ENCODE peak calls at places on chromosomes 5 and 9, in seven cellular contexts. E is stomach; Q is CD8-positive, alpha-beta T cell; H is cardiac muscle cell; B is tibial artery; A is endothelial cell of umbilical vein; I is cardiac fibroblast. X is an unnamed sample.

GRCh38 chr9:74645007-74645639 is 148.0 kb downstream of the RORB start:
- DNase-seq in E (no peak), Q (no peak), H (peak), B (no peak), A (peak), I (peak), X (peak)

GRCh38 chr9:5500441-5501235 is 9.7 kb upstream of the PDCD1LG2 start:
- DNase-seq in E (no peak), Q (no peak), H (peak), B (no peak), A (peak), I (peak), X (peak)

GRCh38 chr9:78406933-78407332 is 110.0 kb downstream of the PSAT1 start:
- DNase-seq in E (peak), Q (no peak), H (peak), B (no peak), A (no peak), I (no peak), X (no peak)

GRCh38 chr9:131107760-131108159 is 11.4 kb downstream of the AIF1L start:
- DNase-seq in E (no peak), Q (no peak), H (no peak), B (no peak), A (no peak), I (no peak), X (no peak)

GRCh38 chr5:112908854-112909253 is 13.2 kb downstream of the REEP5 start:
- DNase-seq in E (no peak), Q (no peak), H (no peak), B (no peak), A (no peak), I (no peak), X (no peak)

GRCh38 chr5:16492398-16493175 is 27.0 kb upstream of the ZNF622 start:
- DNase-seq in E (peak), Q (no peak), H (peak), B (peak), A (no peak), I (peak), X (peak)

GRCh38 chr5:177425196-177425800 is 1.2 kb upstream of the GRK6 start:
- DNase-seq in E (peak), Q (no peak), H (no peak), B (no peak), A (no peak), I (no peak), X (no peak)

GRCh38 chr5:147906326-147907095 is at the start of gene C5orf46:
- DNase-seq in E (no peak), Q (no peak), H (peak), B (no peak), A (no peak), I (peak), X (peak)

GRCh38 chr5:85049020-85049419 is 664.3 kb upstream of the EDIL3 start:
- DNase-seq in E (no peak), Q (no peak), H (peak), B (no peak), A (peak), I (peak), X (peak)

GRCh38 chr9:70257991-70258691 is 637 bp upstream of the SMC5 start:
- DNase-seq in E (peak), Q (peak), H (peak), B (peak), A (no peak), I (peak), X (peak)

GRCh38 chr5:9063615-9064245 is 482.1 kb downstream of the SEMA5A start:
- DNase-seq in E (no peak), Q (no peak), H (no peak), B (no peak), A (no peak), I (peak), X (no peak)

GRCh38 chr5:82561786-82562185 is 283.6 kb upstream of the RPS23 start:
- DNase-seq in E (no peak), Q (no peak), H (peak), B (no peak), A (no peak), I (no peak), X (no peak)

GRCh38 chr9:71981944-71982343 is 70.5 kb downstream of the C9orf85 start:
- DNase-seq in E (no peak), Q (no peak), H (no peak), B (no peak), A (no peak), I (no peak), X (no peak)
- H3K4me3 ChIP-seq in E (no peak), Q (no peak), H (no peak), B (no peak), A (no peak), I (no peak), X (no peak)

DNA sequence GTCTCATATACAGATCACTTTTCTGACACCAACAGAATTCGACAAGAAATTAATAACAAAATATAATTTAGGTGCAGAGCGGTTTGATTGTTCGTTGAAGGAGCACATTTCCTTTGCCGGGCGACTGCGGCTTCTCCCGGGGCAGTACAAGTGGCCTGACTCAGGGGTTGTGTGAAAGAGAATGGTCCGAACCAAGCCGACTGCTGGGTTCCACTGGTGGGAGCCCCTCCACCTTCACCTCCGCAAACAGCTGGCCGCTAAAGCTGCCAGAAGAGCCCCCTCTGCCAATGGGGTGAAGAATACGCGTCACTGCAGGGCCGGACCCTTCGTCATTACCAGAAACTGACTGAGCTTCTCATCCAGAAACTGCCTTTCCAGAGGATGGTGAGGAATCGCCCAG is 156.0 kb upstream of the IFNE start:
- DNase-seq in E (no peak), Q (no peak), H (no peak), B (no peak), A (no peak), I (no peak), X (no peak)
- H3K4me3 ChIP-seq in E (no peak), Q (no peak), H (no peak), B (no peak), A (no peak), I (no peak), X (no peak)

GRCh38 chr9:19464061-19464763 is 55.4 kb downstream of the ACER2 start:
- DNase-seq in E (no peak), Q (no peak), H (no peak), B (no peak), A (no peak), I (no peak), X (peak)
- H3K4me3 ChIP-seq in E (peak), Q (peak), H (no peak), B (peak), A (no peak), I (peak), X (no peak)

GRCh38 chr5:115387816-115388215 is 91.4 kb upstream of the CCDC112 start:
- DNase-seq in E (no peak), Q (no peak), H (no peak), B (no peak), A (no peak), I (no peak), X (no peak)
- H3K4me3 ChIP-seq in E (no peak), Q (no peak), H (no peak), B (no peak), A (no peak), I (no peak), X (no peak)

GRCh38 chr9:121266906-121267650 is 884 bp upstream of the GSN start:
- DNase-seq in E (no peak), Q (no peak), H (no peak), B (peak), A (no peak), I (no peak), X (peak)
- H3K4me3 ChIP-seq in E (peak), Q (peak), H (peak), B (peak), A (no peak), I (no peak), X (no peak)

DNA sequence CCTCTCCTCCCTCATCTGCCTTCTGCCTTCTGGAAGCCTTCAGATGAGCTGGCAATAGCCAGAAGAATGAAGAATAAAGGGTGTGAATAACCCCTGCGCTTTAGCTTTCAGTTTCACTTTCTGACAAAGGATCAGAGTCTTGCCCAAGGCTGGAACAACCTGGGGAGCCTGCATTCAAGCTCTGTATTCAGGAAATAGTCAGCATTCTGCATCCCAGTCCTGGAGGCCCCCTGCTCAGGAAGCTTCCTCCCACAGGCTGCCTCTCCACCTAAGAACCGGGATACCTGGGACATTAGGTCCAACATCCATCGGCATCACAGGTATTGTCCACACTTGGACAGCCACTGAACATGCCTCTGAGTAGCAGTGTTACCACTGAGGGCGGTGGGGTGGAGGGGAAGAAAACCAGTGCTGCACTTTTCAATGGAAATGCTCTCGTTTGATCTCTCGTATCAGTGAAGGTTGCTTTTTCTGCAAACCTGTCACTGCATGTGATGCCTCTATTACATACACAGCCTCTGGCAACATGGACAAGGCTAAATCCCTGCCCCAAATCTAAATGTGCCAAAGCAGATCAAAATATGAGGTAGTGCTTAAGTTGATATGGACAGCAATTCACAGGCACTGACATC is 39.8 kb upstream of the ACO1 start:
- DNase-seq in E (no peak), Q (no peak), H (peak), B (no peak), A (peak), I (peak), X (peak)
- H3K4me3 ChIP-seq in E (no peak), Q (no peak), H (no peak), B (no peak), A (no peak), I (no peak), X (no peak)

DNA sequence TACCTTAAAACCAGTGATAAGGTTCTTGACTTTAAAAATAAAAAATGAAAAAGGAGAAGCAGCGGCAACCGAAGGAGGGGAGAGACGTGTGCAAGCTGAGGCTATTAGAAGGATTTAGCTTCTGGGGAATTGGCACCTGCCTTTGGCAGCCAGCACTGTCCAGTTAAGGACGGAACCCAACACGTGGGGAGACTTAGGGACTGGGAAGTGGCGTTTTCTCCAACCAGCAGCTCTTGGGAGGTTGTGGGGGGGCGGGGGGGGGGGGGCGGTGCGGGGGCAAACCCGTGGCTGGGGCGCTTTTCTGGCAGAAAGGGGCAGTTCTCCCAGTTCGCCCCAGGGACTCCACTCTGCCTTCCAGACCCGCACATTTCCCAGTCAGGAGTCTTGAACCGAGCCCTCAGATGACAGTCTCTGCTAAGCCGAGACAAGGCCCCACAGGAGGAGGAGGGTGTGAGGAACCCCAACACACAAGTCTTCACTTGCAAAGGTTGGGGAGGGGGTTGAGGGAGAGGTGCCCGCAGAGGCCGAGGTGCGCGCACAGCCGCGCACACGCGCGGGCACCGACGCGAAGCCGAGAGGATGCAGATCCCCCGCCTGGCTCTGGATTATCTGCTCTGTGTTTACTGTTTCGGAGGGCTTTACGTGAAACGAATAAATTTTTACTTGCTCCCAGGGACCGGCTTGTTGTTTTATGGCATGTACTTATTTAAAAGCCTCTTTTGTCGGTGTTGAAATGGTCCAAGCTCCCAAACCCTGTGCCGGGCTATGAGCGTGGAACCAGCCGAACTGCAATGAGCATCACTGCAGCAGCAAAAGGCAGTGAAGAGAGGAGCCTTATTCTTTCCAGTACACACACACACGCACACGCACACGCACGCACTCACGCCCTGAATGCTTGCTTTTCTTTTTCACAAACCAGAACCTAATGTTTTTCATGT is 297.5 kb downstream of the PARP8 start:
- DNase-seq in E (no peak), Q (no peak), H (no peak), B (no peak), A (no peak), I (no peak), X (no peak)
- H3K4me3 ChIP-seq in E (peak), Q (peak), H (peak), B (peak), A (peak), I (peak), X (peak)

GRCh38 chr5:15233566-15233965 is 266.4 kb upstream of the FBXL7 start:
- DNase-seq in E (no peak), Q (no peak), H (no peak), B (no peak), A (no peak), I (peak), X (peak)
- H3K4me3 ChIP-seq in E (no peak), Q (no peak), H (no peak), B (peak), A (no peak), I (no peak), X (no peak)